ENCODE peak calls at places on chromosomes 6 and 20, in four cellular contexts. One of them, this sample, is unnamed.

GRCh38 chr20:8331740-8332412 is 199.8 kb downstream of the PLCB1 start:
- DNase-seq in HCT116: no peak
- DNase-seq in uterus: peak; percentile 19
- DNase-seq in right lobe of liver: no peak
- DNase-seq in this sample: no peak

GRCh38 chr6:87575423-87575822 is 14.4 kb downstream of the RARS2 start:
- DNase-seq in right lobe of liver: no peak
- DNase-seq in HCT116: no peak
- DNase-seq in uterus: no peak
- DNase-seq in this sample: no peak

GRCh38 chr6:71197267-71197666 is 91.3 kb upstream of the OGFRL1 start:
- DNase-seq in uterus: no peak
- DNase-seq in right lobe of liver: no peak
- DNase-seq in HCT116: no peak
- DNase-seq in this sample: no peak

GRCh38 chr20:36582322-36582721 is 8.9 kb downstream of the TGIF2 start:
- DNase-seq in uterus: no peak
- DNase-seq in HCT116: no peak
- DNase-seq in right lobe of liver: no peak
- DNase-seq in this sample: no peak

GRCh38 chr20:16434087-16434664 is 139.1 kb downstream of the KIF16B start:
- DNase-seq in uterus: peak; percentile 58
- DNase-seq in right lobe of liver: no peak
- DNase-seq in HCT116: peak; percentile 45
- DNase-seq in this sample: peak; percentile 52

GRCh38 chr6:32845381-32845884 is 1.6 kb upstream of the PSMB8 start:
- DNase-seq in uterus: no peak
- DNase-seq in HCT116: no peak
- DNase-seq in right lobe of liver: no peak
- DNase-seq in this sample: no peak

GRCh38 chr20:15831201-15831600 is 742.0 kb downstream of the KIF16B start:
- DNase-seq in right lobe of liver: no peak
- DNase-seq in uterus: no peak
- DNase-seq in HCT116: no peak
- DNase-seq in this sample: no peak

GRCh38 chr6:129189266-129189665 is 306.3 kb downstream of the LAMA2 start:
- DNase-seq in uterus: no peak
- DNase-seq in right lobe of liver: no peak
- DNase-seq in HCT116: no peak
- DNase-seq in this sample: no peak

GRCh38 chr6:155440758-155441157 is 14.9 kb downstream of the NOX3 start:
- DNase-seq in right lobe of liver: no peak
- DNase-seq in HCT116: no peak
- DNase-seq in uterus: no peak
- DNase-seq in this sample: no peak

GRCh38 chr6:11227698-11228097 is 4.8 kb downstream of the NEDD9 start:
- DNase-seq in uterus: no peak
- DNase-seq in HCT116: no peak
- DNase-seq in right lobe of liver: no peak
- DNase-seq in this sample: no peak

GRCh38 chr20:40085513-40085912 is 603.5 kb downstream of the MAFB start:
- DNase-seq in HCT116: no peak
- DNase-seq in uterus: no peak
- DNase-seq in right lobe of liver: no peak
- DNase-seq in this sample: no peak

GRCh38 chr20:10093087-10093591 is 58.4 kb downstream of the ANKEF1 start:
- DNase-seq in right lobe of liver: no peak
- DNase-seq in HCT116: no peak
- DNase-seq in uterus: no peak
- DNase-seq in this sample: no peak

GRCh38 chr6:7058250-7058923 is 49.4 kb upstream of the RREB1 start:
- DNase-seq in HCT116: peak; percentile 97
- DNase-seq in right lobe of liver: peak; percentile 70
- DNase-seq in uterus: no peak
- DNase-seq in this sample: peak; percentile 85

GRCh38 chr6:13304580-13305255 is 23.6 kb downstream of the TBC1D7 start:
- DNase-seq in uterus: no peak
- DNase-seq in right lobe of liver: no peak
- DNase-seq in HCT116: no peak
- DNase-seq in this sample: no peak

GRCh38 chr6:1136415-1136774 is 175.5 kb upstream of the FOXQ1 start:
- DNase-seq in HCT116: no peak
- DNase-seq in uterus: no peak
- DNase-seq in right lobe of liver: peak; percentile 69
- DNase-seq in this sample: peak; percentile 22

GRCh38 chr6:161422710-161423109 is 148.8 kb upstream of the AGPAT4 start:
- DNase-seq in right lobe of liver: no peak
- DNase-seq in uterus: no peak
- DNase-seq in HCT116: no peak
- DNase-seq in this sample: no peak

GRCh38 chr20:37543828-37544227 is 16.2 kb upstream of the BLCAP start:
- DNase-seq in uterus: no peak
- DNase-seq in right lobe of liver: peak; percentile 10
- DNase-seq in HCT116: no peak
- DNase-seq in this sample: no peak

GRCh38 chr6:64012351-64013060 is 376.9 kb downstream of the PHF3 start:
- DNase-seq in right lobe of liver: no peak
- DNase-seq in uterus: no peak
- DNase-seq in HCT116: no peak
- DNase-seq in this sample: no peak

GRCh38 chr6:17867880-17868279 is 119.6 kb downstream of the KIF13A start:
- DNase-seq in right lobe of liver: no peak
- DNase-seq in uterus: no peak
- DNase-seq in HCT116: no peak
- DNase-seq in this sample: no peak

GRCh38 chr6:44662461-44663121 is 275.1 kb downstream of the CDC5L start:
- DNase-seq in HCT116: no peak
- DNase-seq in right lobe of liver: no peak
- DNase-seq in uterus: no peak
- DNase-seq in this sample: peak; percentile 40

GRCh38 chr6:157221049-157221816 is 102.1 kb downstream of the TMEM242 start:
- DNase-seq in right lobe of liver: peak; percentile 89
- DNase-seq in HCT116: peak; percentile 63
- DNase-seq in uterus: peak; percentile 82
- DNase-seq in this sample: peak; percentile 88

GRCh38 chr6:77620290-77620882 is 32.5 kb upstream of the MEI4 start:
- DNase-seq in HCT116: peak; percentile 23
- DNase-seq in right lobe of liver: no peak
- DNase-seq in uterus: no peak
- DNase-seq in this sample: no peak

GRCh38 chr20:55264825-55265224 is 740.5 kb downstream of the CBLN4 start:
- DNase-seq in uterus: no peak
- DNase-seq in HCT116: no peak
- DNase-seq in right lobe of liver: no peak
- DNase-seq in this sample: no peak

GRCh38 chr20:61665746-61666470 is 399.8 kb downstream of the TAF4 start:
- DNase-seq in uterus: no peak
- DNase-seq in HCT116: no peak
- DNase-seq in right lobe of liver: no peak
- DNase-seq in this sample: no peak

GRCh38 chr6:127403636-127404035 is 55.6 kb downstream of the KIAA0408 start:
- DNase-seq in HCT116: no peak
- DNase-seq in right lobe of liver: no peak
- DNase-seq in uterus: no peak
- DNase-seq in this sample: no peak

GRCh38 chr6:16236648-16237199 is 1.7 kb upstream of the GMPR start:
- DNase-seq in right lobe of liver: peak; percentile 61
- DNase-seq in uterus: no peak
- DNase-seq in HCT116: no peak
- DNase-seq in this sample: no peak

GRCh38 chr6:74574794-74575193 is 631.1 kb downstream of the COL12A1 start:
- DNase-seq in HCT116: peak; percentile 24
- DNase-seq in uterus: no peak
- DNase-seq in right lobe of liver: no peak
- DNase-seq in this sample: no peak

GRCh38 chr6:12289655-12290489 is at the start of gene EDN1:
- DNase-seq in right lobe of liver: peak; percentile 79
- DNase-seq in HCT116: peak; percentile 69
- DNase-seq in uterus: peak; percentile 55
- DNase-seq in this sample: peak; percentile 76

GRCh38 chr6:141260627-141261015 is 872.1 kb upstream of the GJE1 start:
- DNase-seq in uterus: no peak
- DNase-seq in right lobe of liver: no peak
- DNase-seq in HCT116: no peak
- DNase-seq in this sample: no peak

GRCh38 chr6:147510949-147511590 is 2.6 kb downstream of the SAMD5 start:
- DNase-seq in uterus: no peak
- DNase-seq in HCT116: no peak
- DNase-seq in right lobe of liver: no peak
- DNase-seq in this sample: no peak

GRCh38 chr20:38905375-38905774 is 20.8 kb upstream of the FAM83D start:
- DNase-seq in HCT116: no peak
- DNase-seq in right lobe of liver: no peak
- DNase-seq in uterus: no peak
- DNase-seq in this sample: no peak

GRCh38 chr20:38903335-38903734 is 22.9 kb upstream of the FAM83D start:
- DNase-seq in right lobe of liver: no peak
- DNase-seq in HCT116: no peak
- DNase-seq in uterus: no peak
- DNase-seq in this sample: no peak

GRCh38 chr20:38902601-38903000 is 23.6 kb upstream of the FAM83D start:
- DNase-seq in right lobe of liver: no peak
- DNase-seq in uterus: no peak
- DNase-seq in HCT116: no peak
- DNase-seq in this sample: no peak

GRCh38 chr20:38907918-38908677 is 18.1 kb upstream of the FAM83D start:
- DNase-seq in HCT116: no peak
- DNase-seq in right lobe of liver: no peak
- DNase-seq in uterus: no peak
- DNase-seq in this sample: no peak
- TF ChIP-seq CTCF in HCT116: no peak
- TF ChIP-seq CTCF in right lobe of liver: no peak
- TF ChIP-seq CTCF in uterus: no peak
- TF ChIP-seq CTCF in this sample: no peak

GRCh38 chr6:158869010-158869603 is 49.9 kb upstream of the EZR start:
- DNase-seq in HCT116: peak; percentile 89
- DNase-seq in right lobe of liver: no peak
- DNase-seq in uterus: no peak
- DNase-seq in this sample: no peak
- TF ChIP-seq POLR2A in HCT116: no peak
- TF ChIP-seq POLR2A in right lobe of liver: no peak
- TF ChIP-seq POLR2A in uterus: no peak
- TF ChIP-seq POLR2A in this sample: no peak

GRCh38 chr20:50953821-50954220 is 4.5 kb downstream of the DPM1 start:
- DNase-seq in HCT116: no peak
- DNase-seq in uterus: no peak
- DNase-seq in right lobe of liver: no peak
- DNase-seq in this sample: no peak
- H3K4me1 ChIP-seq in HCT116: peaks cover 22% of the 10 kb centered on the region
- H3K4me1 ChIP-seq in uterus: no peaks in the 10 kb centered on the region
- H3K4me1 ChIP-seq in right lobe of liver: peaks cover 6% of the 10 kb centered on the region
- H3K4me1 ChIP-seq in this sample: no peaks in the 10 kb centered on the region

GRCh38 chr6:137102050-137102848 is 57.5 kb upstream of the IL20RA start:
- DNase-seq in HCT116: no peak
- DNase-seq in right lobe of liver: no peak
- DNase-seq in uterus: no peak
- DNase-seq in this sample: no peak

GRCh38 chr6:137099689-137100398 is 55.1 kb upstream of the IL20RA start:
- DNase-seq in HCT116: no peak
- DNase-seq in right lobe of liver: no peak
- DNase-seq in uterus: no peak
- DNase-seq in this sample: no peak

GRCh38 chr6:137105375-137105774 is 60.6 kb upstream of the IL20RA start:
- DNase-seq in HCT116: no peak
- DNase-seq in right lobe of liver: no peak
- DNase-seq in uterus: no peak
- DNase-seq in this sample: no peak

GRCh38 chr6:137104926-137105325 is 60.2 kb upstream of the IL20RA start:
- DNase-seq in HCT116: no peak
- DNase-seq in uterus: no peak
- DNase-seq in right lobe of liver: no peak
- DNase-seq in this sample: no peak

DNA sequence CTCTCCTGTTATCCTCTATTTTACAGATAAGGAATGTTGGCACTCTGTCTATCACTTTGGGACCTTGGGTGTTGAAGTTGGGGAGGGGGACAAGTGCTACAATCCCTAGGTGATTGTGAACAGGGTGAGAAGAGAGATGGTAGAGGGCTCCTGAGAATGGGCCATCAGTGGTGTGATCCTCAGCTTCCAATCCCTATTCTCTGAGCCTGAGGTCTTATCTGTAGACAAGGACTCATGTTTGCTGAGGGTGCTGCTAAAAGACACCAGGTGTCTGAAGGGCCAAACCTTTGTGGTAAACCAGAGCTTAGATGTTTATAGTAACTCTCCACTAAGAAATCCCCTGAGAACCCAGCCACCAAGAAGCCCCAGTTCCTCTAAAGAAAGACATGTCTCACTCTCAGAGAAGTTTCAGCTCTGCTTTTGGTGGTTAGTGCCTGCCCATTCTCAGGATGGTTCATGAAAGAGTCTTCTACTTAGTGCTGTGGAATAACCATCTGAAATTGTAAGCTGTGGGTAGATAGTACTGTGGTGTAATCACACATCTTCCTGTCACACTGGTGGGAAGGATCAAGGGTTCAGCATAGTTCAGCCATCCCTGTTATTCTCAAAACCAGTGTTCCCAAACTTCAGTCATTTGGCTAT is 58.2 kb upstream of the IL20RA start:
- DNase-seq in uterus: no peak
- DNase-seq in right lobe of liver: no peak
- DNase-seq in HCT116: no peak
- DNase-seq in this sample: no peak
- TF ChIP-seq CTCF in uterus: no peak
- TF ChIP-seq CTCF in right lobe of liver: no peak
- TF ChIP-seq CTCF in HCT116: no peak
- TF ChIP-seq CTCF in this sample: no peak

This sample was measured in breast epithelium.